ENCODE peak calls at places on chromosome 13, in ten cellular contexts. One of them, this sample, is unnamed.

GRCh38 chr13:112059457-112060317 is 7.3 kb upstream of the SOX1 start:
- DNase-seq in stimulated activated CD4-positive, alpha-beta T cell treated with anti-CD3 and anti-CD28 coated beads, TNF-alpha, amount 100 ng/mL, for 24 hours: no peak
- DNase-seq in SHP77: no peak
- DNase-seq in stimulated activated naive CD8-positive, alpha-beta T cell treated with anti-CD3 and anti-CD28 coated beads, Interleukin-15, amount 100 ng/mL, for 72 hours: no peak
- DNase-seq in activated CD4-positive, alpha-beta T cell treated with anti-CD3 and anti-CD28 coated beads for 48 hours: no peak
- DNase-seq in adipocyte: no peak
- DNase-seq in stimulated activated CD8-positive, alpha-beta memory T cell treated with anti-CD3 and anti-CD28 coated beads, Interleukin-15, amount 100 ng/mL, for 4 hours: no peak
- DNase-seq in AG09319: no peak
- DNase-seq in Ammon's horn: no peak
- DNase-seq in neural crest cell: no peak
- DNase-seq in this sample: no peak

GRCh38 chr13:24288870-24289269 is 20.5 kb upstream of the C1QTNF9 start:
- DNase-seq in stimulated activated CD4-positive, alpha-beta T cell treated with anti-CD3 and anti-CD28 coated beads, TNF-alpha, amount 100 ng/mL, for 24 hours: no peak
- DNase-seq in SHP77: no peak
- DNase-seq in stimulated activated naive CD8-positive, alpha-beta T cell treated with anti-CD3 and anti-CD28 coated beads, Interleukin-15, amount 100 ng/mL, for 72 hours: no peak
- DNase-seq in activated CD4-positive, alpha-beta T cell treated with anti-CD3 and anti-CD28 coated beads for 48 hours: no peak
- DNase-seq in adipocyte: peak
- DNase-seq in stimulated activated CD8-positive, alpha-beta memory T cell treated with anti-CD3 and anti-CD28 coated beads, Interleukin-15, amount 100 ng/mL, for 4 hours: no peak
- DNase-seq in AG09319: peak
- DNase-seq in Ammon's horn: no peak
- DNase-seq in neural crest cell: no peak
- DNase-seq in this sample: peak

GRCh38 chr13:65339236-65339635 is 1890.9 kb downstream of the PCDH9 start:
- DNase-seq in stimulated activated CD4-positive, alpha-beta T cell treated with anti-CD3 and anti-CD28 coated beads, TNF-alpha, amount 100 ng/mL, for 24 hours: no peak
- DNase-seq in SHP77: no peak
- DNase-seq in stimulated activated naive CD8-positive, alpha-beta T cell treated with anti-CD3 and anti-CD28 coated beads, Interleukin-15, amount 100 ng/mL, for 72 hours: no peak
- DNase-seq in activated CD4-positive, alpha-beta T cell treated with anti-CD3 and anti-CD28 coated beads for 48 hours: no peak
- DNase-seq in adipocyte: peak
- DNase-seq in stimulated activated CD8-positive, alpha-beta memory T cell treated with anti-CD3 and anti-CD28 coated beads, Interleukin-15, amount 100 ng/mL, for 4 hours: no peak
- DNase-seq in AG09319: no peak
- DNase-seq in Ammon's horn: no peak
- DNase-seq in neural crest cell: no peak
- DNase-seq in this sample: no peak

GRCh38 chr13:97241761-97242160 is 19.6 kb downstream of the MBNL2 start:
- DNase-seq in stimulated activated CD4-positive, alpha-beta T cell treated with anti-CD3 and anti-CD28 coated beads, TNF-alpha, amount 100 ng/mL, for 24 hours: no peak
- DNase-seq in SHP77: no peak
- DNase-seq in stimulated activated naive CD8-positive, alpha-beta T cell treated with anti-CD3 and anti-CD28 coated beads, Interleukin-15, amount 100 ng/mL, for 72 hours: no peak
- DNase-seq in activated CD4-positive, alpha-beta T cell treated with anti-CD3 and anti-CD28 coated beads for 48 hours: no peak
- DNase-seq in adipocyte: no peak
- DNase-seq in stimulated activated CD8-positive, alpha-beta memory T cell treated with anti-CD3 and anti-CD28 coated beads, Interleukin-15, amount 100 ng/mL, for 4 hours: no peak
- DNase-seq in AG09319: no peak
- DNase-seq in Ammon's horn: no peak
- DNase-seq in neural crest cell: no peak
- DNase-seq in this sample: no peak

GRCh38 chr13:113074876-113075275 is 30.7 kb upstream of the F7 start:
- DNase-seq in stimulated activated CD4-positive, alpha-beta T cell treated with anti-CD3 and anti-CD28 coated beads, TNF-alpha, amount 100 ng/mL, for 24 hours: no peak
- DNase-seq in SHP77: no peak
- DNase-seq in stimulated activated naive CD8-positive, alpha-beta T cell treated with anti-CD3 and anti-CD28 coated beads, Interleukin-15, amount 100 ng/mL, for 72 hours: no peak
- DNase-seq in activated CD4-positive, alpha-beta T cell treated with anti-CD3 and anti-CD28 coated beads for 48 hours: no peak
- DNase-seq in adipocyte: no peak
- DNase-seq in stimulated activated CD8-positive, alpha-beta memory T cell treated with anti-CD3 and anti-CD28 coated beads, Interleukin-15, amount 100 ng/mL, for 4 hours: no peak
- DNase-seq in AG09319: no peak
- DNase-seq in Ammon's horn: no peak
- DNase-seq in neural crest cell: no peak
- DNase-seq in this sample: no peak

GRCh38 chr13:85738696-85739320 is 60.4 kb downstream of the SLITRK6 start:
- DNase-seq in stimulated activated CD4-positive, alpha-beta T cell treated with anti-CD3 and anti-CD28 coated beads, TNF-alpha, amount 100 ng/mL, for 24 hours: no peak
- DNase-seq in SHP77: no peak
- DNase-seq in stimulated activated naive CD8-positive, alpha-beta T cell treated with anti-CD3 and anti-CD28 coated beads, Interleukin-15, amount 100 ng/mL, for 72 hours: no peak
- DNase-seq in activated CD4-positive, alpha-beta T cell treated with anti-CD3 and anti-CD28 coated beads for 48 hours: no peak
- DNase-seq in adipocyte: peak
- DNase-seq in stimulated activated CD8-positive, alpha-beta memory T cell treated with anti-CD3 and anti-CD28 coated beads, Interleukin-15, amount 100 ng/mL, for 4 hours: no peak
- DNase-seq in AG09319: no peak
- DNase-seq in Ammon's horn: no peak
- DNase-seq in neural crest cell: no peak
- DNase-seq in this sample: no peak

GRCh38 chr13:95388420-95389079 is 87.3 kb upstream of the ABCC4 start:
- DNase-seq in stimulated activated CD4-positive, alpha-beta T cell treated with anti-CD3 and anti-CD28 coated beads, TNF-alpha, amount 100 ng/mL, for 24 hours: no peak
- DNase-seq in SHP77: no peak
- DNase-seq in stimulated activated naive CD8-positive, alpha-beta T cell treated with anti-CD3 and anti-CD28 coated beads, Interleukin-15, amount 100 ng/mL, for 72 hours: no peak
- DNase-seq in activated CD4-positive, alpha-beta T cell treated with anti-CD3 and anti-CD28 coated beads for 48 hours: no peak
- DNase-seq in adipocyte: no peak
- DNase-seq in stimulated activated CD8-positive, alpha-beta memory T cell treated with anti-CD3 and anti-CD28 coated beads, Interleukin-15, amount 100 ng/mL, for 4 hours: no peak
- DNase-seq in AG09319: no peak
- DNase-seq in Ammon's horn: no peak
- DNase-seq in neural crest cell: no peak
- DNase-seq in this sample: no peak

GRCh38 chr13:101393140-101393539 is 23.2 kb downstream of the NALCN start:
- DNase-seq in stimulated activated CD4-positive, alpha-beta T cell treated with anti-CD3 and anti-CD28 coated beads, TNF-alpha, amount 100 ng/mL, for 24 hours: no peak
- DNase-seq in SHP77: no peak
- DNase-seq in stimulated activated naive CD8-positive, alpha-beta T cell treated with anti-CD3 and anti-CD28 coated beads, Interleukin-15, amount 100 ng/mL, for 72 hours: no peak
- DNase-seq in activated CD4-positive, alpha-beta T cell treated with anti-CD3 and anti-CD28 coated beads for 48 hours: no peak
- DNase-seq in adipocyte: no peak
- DNase-seq in stimulated activated CD8-positive, alpha-beta memory T cell treated with anti-CD3 and anti-CD28 coated beads, Interleukin-15, amount 100 ng/mL, for 4 hours: no peak
- DNase-seq in AG09319: no peak
- DNase-seq in Ammon's horn: no peak
- DNase-seq in neural crest cell: no peak
- DNase-seq in this sample: no peak

GRCh38 chr13:59416561-59416960 is 747.2 kb downstream of the DIAPH3 start:
- DNase-seq in stimulated activated CD4-positive, alpha-beta T cell treated with anti-CD3 and anti-CD28 coated beads, TNF-alpha, amount 100 ng/mL, for 24 hours: no peak
- DNase-seq in SHP77: no peak
- DNase-seq in stimulated activated naive CD8-positive, alpha-beta T cell treated with anti-CD3 and anti-CD28 coated beads, Interleukin-15, amount 100 ng/mL, for 72 hours: no peak
- DNase-seq in activated CD4-positive, alpha-beta T cell treated with anti-CD3 and anti-CD28 coated beads for 48 hours: no peak
- DNase-seq in adipocyte: peak
- DNase-seq in stimulated activated CD8-positive, alpha-beta memory T cell treated with anti-CD3 and anti-CD28 coated beads, Interleukin-15, amount 100 ng/mL, for 4 hours: no peak
- DNase-seq in AG09319: no peak
- DNase-seq in Ammon's horn: no peak
- DNase-seq in neural crest cell: no peak
- DNase-seq in this sample: no peak

GRCh38 chr13:26449063-26449848 is 108.2 kb upstream of the WASF3 start:
- DNase-seq in stimulated activated CD4-positive, alpha-beta T cell treated with anti-CD3 and anti-CD28 coated beads, TNF-alpha, amount 100 ng/mL, for 24 hours: no peak
- DNase-seq in SHP77: no peak
- DNase-seq in stimulated activated naive CD8-positive, alpha-beta T cell treated with anti-CD3 and anti-CD28 coated beads, Interleukin-15, amount 100 ng/mL, for 72 hours: no peak
- DNase-seq in activated CD4-positive, alpha-beta T cell treated with anti-CD3 and anti-CD28 coated beads for 48 hours: no peak
- DNase-seq in adipocyte: no peak
- DNase-seq in stimulated activated CD8-positive, alpha-beta memory T cell treated with anti-CD3 and anti-CD28 coated beads, Interleukin-15, amount 100 ng/mL, for 4 hours: no peak
- DNase-seq in AG09319: no peak
- DNase-seq in Ammon's horn: no peak
- DNase-seq in neural crest cell: no peak
- DNase-seq in this sample: no peak

This sample was measured in HL-60.